ENCODE peak calls at places on chromosomes 4 and X, in seven cellular contexts. H is A549; K is astrocyte of the hippocampus; Q is effector CD8-positive, alpha-beta T cell; C is nephron progenitor cell; X is NCI-H345; D is AG09309. L is an unnamed sample.
A peak's percentile ranks its signal among the peaks of the same experiment; 100 is the strongest.

GRCh38 chr4:174340714-174341113 is 57.0 kb downstream of the CEP44 start:
- DNase-seq in Q (no peak), K (no peak), C (no peak), H (peak; percentile 40), X (no peak), D (peak; percentile 32), L (no peak)

GRCh38 chr4:37648084-37648817 is 37.9 kb downstream of the RELL1 start:
- DNase-seq in K (peak; percentile 91), H (peak; percentile 92), X (no peak), D (peak; percentile 72), Q (no peak), C (peak; percentile 33), L (peak; percentile 25)

GRCh38 chr4:152618971-152619370 is 60.8 kb downstream of the TMEM154 start:
- DNase-seq in K (no peak), H (no peak), X (no peak), Q (no peak), C (no peak), D (no peak), L (no peak)

GRCh38 chr4:116702949-116703348 is 382.4 kb downstream of the TRAM1L1 start:
- DNase-seq in H (peak; percentile 11), K (no peak), D (no peak), Q (no peak), X (no peak), C (no peak), L (no peak)

GRCh38 chrX:55167124-55167523 is 53.0 kb upstream of the PAGE5 start:
- DNase-seq in D (no peak), C (no peak), X (no peak), Q (no peak), K (no peak), H (no peak), L (no peak)

GRCh38 chrX:10044021-10044420 is 76.9 kb downstream of the CLDN34 start:
- DNase-seq in D (no peak), H (no peak), Q (no peak), C (no peak), X (no peak), K (no peak), L (no peak)

GRCh38 chr4:89111833-89112563 is 665 bp downstream of the TIGD2 start:
- DNase-seq in D (peak; percentile 75), X (no peak), K (peak; percentile 58), Q (no peak), C (no peak), H (peak; percentile 69), L (peak; percentile 4)

GRCh38 chrX:94914235-94914634 is 1240.2 kb downstream of the FAM133A start:
- DNase-seq in Q (no peak), X (no peak), H (no peak), C (no peak), D (no peak), K (no peak), L (no peak)

GRCh38 chrX:118545510-118545909 is 49.9 kb downstream of the DOCK11 start:
- DNase-seq in X (no peak), H (no peak), K (no peak), C (no peak), D (no peak), Q (no peak), L (no peak)

GRCh38 chr4:86847576-86847975 is 1.6 kb downstream of the SLC10A6 start:
- DNase-seq in X (no peak), D (no peak), H (no peak), Q (no peak), K (no peak), C (no peak), L (no peak)

GRCh38 chr4:94368459-94368858 is 25.8 kb upstream of the HPGDS start:
- DNase-seq in X (no peak), C (no peak), Q (no peak), D (no peak), H (no peak), K (no peak), L (no peak)

GRCh38 chr4:158259955-158260575 is 49.8 kb downstream of the TMEM144 start:
- DNase-seq in Q (no peak), K (peak; percentile 44), H (peak; percentile 20), D (no peak), X (peak; percentile 27), C (no peak), L (peak; percentile 11)

GRCh38 chr4:38683265-38683664 is 19.3 kb downstream of the KLF3 start:
- DNase-seq in K (no peak), Q (no peak), H (no peak), X (no peak), D (no peak), C (no peak), L (no peak)

GRCh38 chr4:8608714-8609391 is 16.3 kb downstream of the CPZ start:
- DNase-seq in C (no peak), K (no peak), Q (no peak), H (no peak), X (no peak), D (no peak), L (no peak)

GRCh38 chr4:33054161-33054560 is 2334.0 kb downstream of the PCDH7 start:
- DNase-seq in D (no peak), H (no peak), X (no peak), Q (no peak), K (no peak), C (no peak), L (no peak)

GRCh38 chr4:30719363-30720020 is 677 bp upstream of the PCDH7 start:
- DNase-seq in Q (no peak), X (peak; percentile 58), D (no peak), H (peak; percentile 16), C (peak; percentile 62), K (peak; percentile 87), L (peak; percentile 64)

GRCh38 chr4:56752985-56753384 is 68.5 kb downstream of the SPINK2 start:
- DNase-seq in K (no peak), C (no peak), Q (no peak), D (no peak), X (no peak), H (no peak), L (no peak)

GRCh38 chrX:27890611-27891010 is 82.8 kb downstream of the MAGEB10 start:
- DNase-seq in X (no peak), K (peak; percentile 54), C (no peak), H (peak; percentile 53), Q (no peak), D (no peak), L (no peak)

GRCh38 chrX:78213331-78213730 is 73.9 kb upstream of the TAF9B start:
- DNase-seq in D (no peak), X (no peak), Q (no peak), C (no peak), H (no peak), K (no peak), L (no peak)

GRCh38 chrX:71251456-71251973 is 2.4 kb downstream of the ZMYM3 start:
- DNase-seq in C (no peak), Q (no peak), K (no peak), H (no peak), D (no peak), X (no peak), L (no peak)

GRCh38 chr4:5139141-5139540 is 87.9 kb downstream of the STK32B start:
- DNase-seq in Q (no peak), D (no peak), H (no peak), X (no peak), C (no peak), K (no peak), L (no peak)

GRCh38 chr4:168825975-168826374 is 184.1 kb downstream of the CBR4 start:
- DNase-seq in K (no peak), Q (no peak), X (no peak), C (no peak), D (no peak), H (no peak), L (no peak)

GRCh38 chr4:70833701-70834100 is 6.0 kb downstream of the GRSF1 start:
- DNase-seq in X (no peak), C (no peak), Q (no peak), D (no peak), K (peak; percentile 47), H (no peak), L (no peak)

GRCh38 chrX:2351999-2352995 is 148.5 kb downstream of the DHRSX start:
- DNase-seq in X (no peak), C (no peak), D (peak; percentile 88), H (peak; percentile 70), Q (no peak), K (peak; percentile 92), L (no peak)

GRCh38 chr4:20248155-20248558 is 3.5 kb upstream of the SLIT2 start:
- DNase-seq in D (peak; percentile 81), Q (no peak), X (peak; percentile 45), H (no peak), C (peak; percentile 17), K (peak; percentile 71), L (peak; percentile 80)

GRCh38 chrX:38929966-38930421 is 128.7 kb downstream of the MID1IP1 start:
- DNase-seq in C (no peak), Q (no peak), K (peak; percentile 32), X (no peak), H (no peak), D (peak; percentile 42), L (no peak)

L was measured in NCI-H2081.